ENCODE peak calls at places on chromosomes 5 and 9, in eight cellular contexts. B is WTC11, T is A549, S is HepG2, C is HCT116, R is endothelial cell of umbilical vein, I is SK-N-SH, G is GM12878. F is an unnamed sample.

GRCh38 chr5:31809037-31809910 is 170.3 kb downstream of the PDZD2 start:
- DNase-seq in B (peak), T (peak), S (peak), C (peak), R (peak), I (peak), G (no peak), F (peak)

GRCh38 chr9:26950521-26950920 is 3.5 kb upstream of the PLAA start:
- DNase-seq in B (no peak), T (no peak), S (no peak), C (no peak), R (no peak), I (no peak), G (no peak), F (no peak)

GRCh38 chr9:124513374-124513994 is 6.3 kb upstream of the NR5A1 start:
- DNase-seq in B (no peak), T (no peak), S (no peak), C (no peak), R (no peak), I (peak), G (no peak), F (no peak)

GRCh38 chr5:1255081-1255561 is 29.9 kb downstream of the SLC6A18 start:
- DNase-seq in B (no peak), T (no peak), S (no peak), C (no peak), R (no peak), I (no peak), G (no peak), F (no peak)

GRCh38 chr9:93827545-93828330 is 127.4 kb downstream of the BARX1 start:
- DNase-seq in B (peak), T (peak), S (peak), C (no peak), R (peak), I (peak), G (no peak), F (peak)

GRCh38 chr5:159033351-159033657 is 66.4 kb downstream of the EBF1 start:
- DNase-seq in B (no peak), T (no peak), S (no peak), C (no peak), R (peak), I (no peak), G (no peak), F (no peak)

GRCh38 chr5:145780961-145781360 is 54.2 kb downstream of the PRELID2 start:
- DNase-seq in B (no peak), T (no peak), S (no peak), C (no peak), R (no peak), I (no peak), G (no peak), F (no peak)

GRCh38 chr9:90546200-90546599 is 96.4 kb downstream of the DIRAS2 start:
- DNase-seq in B (no peak), T (no peak), S (peak), C (no peak), R (no peak), I (peak), G (no peak), F (peak)

GRCh38 chr5:113182658-113183344 is 206.2 kb downstream of the DCP2 start:
- DNase-seq in B (no peak), T (no peak), S (no peak), C (no peak), R (no peak), I (no peak), G (no peak), F (no peak)

GRCh38 chr9:23538060-23538387 is 288.0 kb downstream of the ELAVL2 start:
- DNase-seq in B (no peak), T (no peak), S (no peak), C (no peak), R (no peak), I (no peak), G (no peak), F (no peak)

GRCh38 chr9:93651521-93651950 is 75.2 kb downstream of the PHF2 start:
- DNase-seq in B (peak), T (no peak), S (no peak), C (no peak), R (no peak), I (no peak), G (no peak), F (no peak)

GRCh38 chr9:133711428-133712220 is 26.5 kb downstream of the SARDH start:
- DNase-seq in B (peak), T (no peak), S (no peak), C (no peak), R (no peak), I (no peak), G (no peak), F (peak)

GRCh38 chr5:146560205-146560812 is 44.3 kb upstream of the GPR151 start:
- DNase-seq in B (no peak), T (no peak), S (no peak), C (no peak), R (no peak), I (no peak), G (no peak), F (no peak)

GRCh38 chr9:89808801-89809200 is 204.0 kb downstream of the GADD45G start:
- DNase-seq in B (no peak), T (no peak), S (no peak), C (no peak), R (peak), I (no peak), G (no peak), F (no peak)

GRCh38 chr5:59152701-59153245 is 569.9 kb downstream of the RAB3C start:
- DNase-seq in B (no peak), T (no peak), S (no peak), C (no peak), R (no peak), I (no peak), G (no peak), F (peak)

GRCh38 chr5:179558912-179559279 is 8.5 kb downstream of the RUFY1 start:
- DNase-seq in B (peak), T (peak), S (peak), C (no peak), R (peak), I (peak), G (no peak), F (no peak)

GRCh38 chr5:178215263-178216002 is 11.1 kb downstream of the HNRNPAB start:
- DNase-seq in B (no peak), T (no peak), S (no peak), C (no peak), R (no peak), I (no peak), G (no peak), F (peak)

GRCh38 chr5:19880859-19881436 is 107.1 kb downstream of the CDH18 start:
- DNase-seq in B (no peak), T (no peak), S (peak), C (no peak), R (no peak), I (no peak), G (no peak), F (no peak)

GRCh38 chr5:177356756-177357458 is 817 bp upstream of the RGS14 start:
- DNase-seq in B (no peak), T (no peak), S (no peak), C (no peak), R (no peak), I (no peak), G (no peak), F (peak)

GRCh38 chr5:150353395-150353675 is 4.2 kb upstream of the TCOF1 start:
- DNase-seq in B (no peak), T (no peak), S (no peak), C (no peak), R (no peak), I (no peak), G (no peak), F (no peak)

DNA sequence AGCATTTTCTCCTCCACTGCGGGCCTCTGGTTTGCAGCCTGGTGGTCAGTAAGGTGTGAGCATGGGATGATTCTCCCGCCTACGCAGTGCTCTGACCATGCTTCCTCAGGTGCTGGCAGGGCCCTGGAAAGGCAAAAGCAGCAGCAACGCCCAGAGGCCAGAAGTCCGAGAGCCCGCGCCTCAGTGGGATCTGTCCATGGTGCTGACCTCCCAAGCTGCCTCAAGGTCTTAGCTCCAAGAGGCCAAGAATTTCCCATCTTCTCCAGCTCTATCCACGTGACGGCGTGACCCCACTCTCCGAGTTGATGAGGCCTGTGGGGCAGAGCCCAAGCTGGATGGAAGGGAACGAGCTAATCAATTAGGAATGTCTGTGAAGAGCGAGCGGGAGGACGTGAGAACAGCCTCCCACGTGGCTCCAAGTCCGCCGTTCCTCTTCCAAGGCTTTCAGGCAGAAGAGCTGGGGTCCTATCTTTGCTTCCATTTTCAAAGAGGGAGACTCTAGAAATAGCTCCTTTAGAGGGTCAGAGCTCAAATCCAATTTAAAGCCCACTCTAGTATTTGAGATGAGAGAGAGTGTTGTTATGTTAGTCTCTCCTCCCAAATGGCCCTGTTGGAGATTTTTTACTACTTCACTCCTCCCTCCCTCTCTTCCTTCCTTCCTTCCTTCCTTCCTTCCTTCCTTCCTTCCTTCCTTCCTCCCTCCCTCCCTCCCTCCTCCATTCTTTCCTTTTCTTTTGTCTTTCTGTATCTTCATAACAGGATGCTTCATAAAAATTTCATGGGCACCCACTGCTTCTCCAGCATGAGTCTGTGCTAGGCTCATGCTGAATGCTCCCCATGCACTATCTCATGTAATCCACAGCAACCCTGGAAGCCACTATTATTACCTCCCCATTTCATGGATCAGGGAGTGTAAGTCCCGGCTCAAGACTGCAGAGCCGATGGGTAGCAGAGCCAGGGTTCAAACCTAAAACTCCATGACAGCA is 69.3 kb downstream of the OLFM1 start:
- DNase-seq in B (peak), T (peak), S (peak), C (peak), R (peak), I (no peak), G (no peak), F (peak)
- TF ChIP-seq MAX in B (peak), T (peak), S (no peak), C (no peak), R (no peak), I (no peak), G (no peak), F (no peak)

GRCh38 chr5:138466058-138466899 is 1.0 kb downstream of the EGR1 start:
- DNase-seq in B (no peak), T (no peak), S (peak), C (no peak), R (peak), I (peak), G (no peak), F (no peak)
- TF ChIP-seq MAX in B (no peak), T (no peak), S (peak), C (no peak), R (no peak), I (no peak), G (no peak), F (no peak)

DNA sequence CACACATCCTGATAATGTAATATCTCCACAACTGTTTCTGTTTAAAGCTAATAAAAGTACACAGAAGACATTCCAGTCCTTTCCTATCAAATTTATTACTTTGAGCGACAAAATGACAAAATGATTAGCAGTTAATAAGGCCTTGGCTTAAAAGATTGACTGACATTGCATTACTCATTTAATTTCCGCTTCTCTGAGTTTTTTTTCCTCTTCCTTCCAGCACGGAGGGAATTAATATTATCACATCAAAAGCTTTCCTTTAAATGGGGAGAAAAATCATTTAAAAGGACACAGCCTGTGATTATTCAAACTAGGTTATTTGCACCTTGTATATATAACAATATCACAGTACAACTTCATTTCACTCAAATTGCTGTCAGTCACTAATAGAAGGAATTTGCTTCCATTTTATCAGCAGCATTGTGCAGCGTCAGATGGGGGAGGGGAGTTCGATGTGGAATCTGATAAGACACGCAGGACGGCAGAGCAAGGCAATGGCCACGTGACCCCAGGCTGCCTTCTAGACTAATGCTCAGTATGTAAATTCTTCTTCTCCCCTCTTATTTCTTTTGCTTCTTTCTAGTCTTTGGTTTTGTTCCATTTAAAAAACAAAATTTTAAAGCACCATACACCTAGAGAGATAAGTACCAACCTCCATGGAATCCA is 400.5 kb downstream of the IRX1 start:
- DNase-seq in B (no peak), T (no peak), S (no peak), C (no peak), R (peak), I (no peak), G (no peak), F (no peak)
- TF ChIP-seq MAX in B (no peak), T (no peak), S (no peak), C (no peak), R (no peak), I (no peak), G (no peak), F (no peak)

GRCh38 chr5:51395245-51395644 is 12.0 kb downstream of the ISL1 start:
- DNase-seq in B (no peak), T (no peak), S (no peak), C (no peak), R (no peak), I (no peak), G (no peak), F (no peak)

GRCh38 chr5:51394609-51395008 is 11.4 kb downstream of the ISL1 start:
- DNase-seq in B (no peak), T (no peak), S (no peak), C (no peak), R (no peak), I (no peak), G (no peak), F (no peak)

GRCh38 chr5:51397996-51398395 is 14.7 kb downstream of the ISL1 start:
- DNase-seq in B (peak), T (no peak), S (no peak), C (no peak), R (no peak), I (no peak), G (no peak), F (no peak)

GRCh38 chr5:51396797-51397196 is 13.5 kb downstream of the ISL1 start:
- DNase-seq in B (no peak), T (no peak), S (no peak), C (no peak), R (peak), I (no peak), G (no peak), F (no peak)

GRCh38 chr5:51395666-51396356 is 12.6 kb downstream of the ISL1 start:
- DNase-seq in B (no peak), T (no peak), S (no peak), C (no peak), R (no peak), I (no peak), G (no peak), F (no peak)
- TF ChIP-seq MAX in B (no peak), T (no peak), S (no peak), C (no peak), R (no peak), I (no peak), G (no peak), F (no peak)

GRCh38 chr5:148474025-148474511 is 90.3 kb downstream of the FBXO38 start:
- DNase-seq in B (no peak), T (no peak), S (no peak), C (no peak), R (peak), I (no peak), G (no peak), F (no peak)

GRCh38 chr5:148469446-148470062 is 85.8 kb downstream of the FBXO38 start:
- DNase-seq in B (no peak), T (no peak), S (no peak), C (no peak), R (peak), I (no peak), G (no peak), F (no peak)

GRCh38 chr5:148476302-148476701 is 92.5 kb downstream of the FBXO38 start:
- DNase-seq in B (no peak), T (no peak), S (no peak), C (no peak), R (no peak), I (no peak), G (no peak), F (no peak)

GRCh38 chr5:148467958-148468357 is 84.2 kb downstream of the FBXO38 start:
- DNase-seq in B (no peak), T (no peak), S (no peak), C (no peak), R (no peak), I (no peak), G (no peak), F (no peak)

GRCh38 chr5:148471379-148471778 is 87.6 kb downstream of the FBXO38 start:
- DNase-seq in B (no peak), T (no peak), S (no peak), C (no peak), R (peak), I (no peak), G (no peak), F (no peak)
- TF ChIP-seq MAX in B (no peak), T (no peak), S (no peak), C (no peak), R (no peak), I (no peak), G (no peak), F (no peak)

GRCh38 chr9:81564632-81565031 is 124.7 kb downstream of the TLE1 start:
- DNase-seq in B (no peak), T (no peak), S (no peak), C (no peak), R (no peak), I (no peak), G (no peak), F (no peak)
- TF ChIP-seq MAX in B (no peak), T (no peak), S (no peak), C (no peak), R (no peak), I (no peak), G (no peak), F (no peak)

GRCh38 chr9:116080561-116080960 is 73.0 kb upstream of the PAPPA start:
- DNase-seq in B (peak), T (no peak), S (no peak), C (no peak), R (no peak), I (no peak), G (no peak), F (no peak)
- TF ChIP-seq MAX in B (no peak), T (no peak), S (no peak), C (no peak), R (no peak), I (no peak), G (no peak), F (no peak)

GRCh38 chr9:5509573-5509972 is 758 bp upstream of the PDCD1LG2 start:
- DNase-seq in B (no peak), T (peak), S (no peak), C (peak), R (peak), I (no peak), G (no peak), F (no peak)
- TF ChIP-seq MAX in B (no peak), T (peak), S (no peak), C (no peak), R (peak), I (peak), G (no peak), F (no peak)